ENCODE peak calls at places on chromosomes 4 and X, in seven cellular contexts. A is colonic mucosa; Y is OCI-LY7; Q is endothelial cell of umbilical vein; X is CD4-positive, alpha-beta memory T cell; J is RWPE1; H is upper lobe of left lung. N is an unnamed sample.

GRCh38 chrX:153922932-153923857 is 2.9 kb downstream of the ARHGAP4 start:
- DNase-seq in A (peak), Y (no peak), Q (peak), X (no peak), J (no peak), H (peak), N (peak)

GRCh38 chrX:56853436-56853835 is 124.4 kb downstream of the NBDY start:
- DNase-seq in A (no peak), Y (no peak), Q (no peak), X (no peak), J (no peak), H (no peak), N (no peak)

GRCh38 chr4:14865804-14866203 is 136.5 kb upstream of the CPEB2 start:
- DNase-seq in A (no peak), Y (no peak), Q (no peak), X (no peak), J (no peak), H (no peak), N (no peak)

GRCh38 chr4:186906722-186907121 is 183.1 kb upstream of the FAT1 start:
- DNase-seq in A (no peak), Y (no peak), Q (no peak), X (no peak), J (no peak), H (no peak), N (no peak)

GRCh38 chr4:38243385-38244053 is 283.3 kb downstream of the PTTG2 start:
- DNase-seq in A (no peak), Y (no peak), Q (no peak), X (no peak), J (no peak), H (peak), N (no peak)

GRCh38 chr4:5753766-5754528 is 42.9 kb downstream of the EVC start:
- DNase-seq in A (peak), Y (no peak), Q (peak), X (no peak), J (peak), H (no peak), N (peak)

GRCh38 chrX:38095971-38096529 is 89.7 kb downstream of the SYTL5 start:
- DNase-seq in A (no peak), Y (no peak), Q (peak), X (no peak), J (peak), H (no peak), N (peak)

GRCh38 chrX:104660092-104660491 is 94.1 kb downstream of the IL1RAPL2 start:
- DNase-seq in A (no peak), Y (no peak), Q (no peak), X (no peak), J (peak), H (no peak), N (no peak)

GRCh38 chr4:108322497-108322896 is 153.8 kb upstream of the LEF1 start:
- DNase-seq in A (no peak), Y (no peak), Q (no peak), X (no peak), J (no peak), H (no peak), N (no peak)

GRCh38 chr4:76802546-76803021 is 95.4 kb downstream of the SOWAHB start:
- DNase-seq in A (no peak), Y (no peak), Q (no peak), X (no peak), J (no peak), H (no peak), N (no peak)

GRCh38 chr4:4985844-4986243 is 33.4 kb downstream of the CYTL1 start:
- DNase-seq in A (no peak), Y (peak), Q (no peak), X (no peak), J (no peak), H (no peak), N (peak)

GRCh38 chr4:8577972-8578371 is 2.2 kb upstream of the GPR78 start:
- DNase-seq in A (no peak), Y (no peak), Q (no peak), X (no peak), J (no peak), H (no peak), N (no peak)

GRCh38 chrX:77622233-77622632 is 163.8 kb downstream of the ATRX start:
- DNase-seq in A (no peak), Y (no peak), Q (no peak), X (no peak), J (no peak), H (no peak), N (no peak)
- H3K27ac ChIP-seq in A (no peak), Y (no peak), Q (no peak), X (no peak), J (no peak), H (no peak), N (no peak)

GRCh38 chr4:128308986-128309385 is 21.4 kb upstream of the PGRMC2 start:
- DNase-seq in A (no peak), Y (no peak), Q (no peak), X (no peak), J (no peak), H (no peak), N (no peak)
- H3K27ac ChIP-seq in A (no peak), Y (no peak), Q (no peak), X (no peak), J (no peak), H (no peak), N (no peak)

GRCh38 chrX:46582964-46583363 is 9.4 kb downstream of the CHST7 start:
- DNase-seq in A (no peak), Y (no peak), Q (peak), X (no peak), J (peak), H (no peak), N (no peak)

GRCh38 chrX:46589977-46590723 is 16.6 kb downstream of the CHST7 start:
- DNase-seq in A (no peak), Y (no peak), Q (peak), X (no peak), J (no peak), H (no peak), N (peak)

GRCh38 chrX:46587753-46588171 is 14.2 kb downstream of the CHST7 start:
- DNase-seq in A (no peak), Y (no peak), Q (peak), X (no peak), J (no peak), H (no peak), N (no peak)

GRCh38 chrX:46587158-46587557 is 13.6 kb downstream of the CHST7 start:
- DNase-seq in A (no peak), Y (no peak), Q (peak), X (no peak), J (no peak), H (no peak), N (no peak)

GRCh38 chrX:46588263-46588662 is 14.7 kb downstream of the CHST7 start:
- DNase-seq in A (no peak), Y (peak), Q (peak), X (peak), J (no peak), H (no peak), N (peak)
- H3K27ac ChIP-seq in A (no peak), Y (peak), Q (peak), X (peak), J (peak), H (no peak), N (peak)

GRCh38 chrX:95330292-95330691 is 1354.3 kb upstream of the DIAPH2 start:
- DNase-seq in A (no peak), Y (no peak), Q (no peak), X (no peak), J (no peak), H (no peak), N (no peak)

DNA sequence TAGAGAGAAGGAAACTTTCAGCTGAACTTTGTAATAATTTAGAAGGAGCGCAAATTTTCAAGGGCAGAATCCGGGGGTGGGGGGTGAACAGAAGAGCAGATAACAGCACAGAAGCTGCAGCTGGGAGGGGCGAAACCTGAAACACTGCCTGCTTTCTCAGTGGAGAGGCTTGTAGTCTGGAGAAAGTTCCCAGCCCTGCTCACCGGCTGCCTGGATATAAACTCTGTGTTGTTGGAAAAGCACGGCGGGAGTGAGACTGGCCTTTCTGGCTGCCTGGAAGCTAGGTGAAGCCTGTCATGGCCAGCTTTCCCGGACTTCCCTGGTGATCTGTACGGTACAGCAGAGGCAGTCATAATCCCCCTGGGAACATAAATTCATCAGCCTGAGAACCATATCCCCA is 1352.1 kb upstream of the DIAPH2 start:
- DNase-seq in A (no peak), Y (no peak), Q (no peak), X (no peak), J (no peak), H (no peak), N (no peak)
- H3K27ac ChIP-seq in A (no peak), Y (no peak), Q (no peak), X (no peak), J (no peak), H (no peak), N (no peak)

GRCh38 chr4:27057053-27057452 is 196.4 kb downstream of the STIM2 start:
- DNase-seq in A (peak), Y (no peak), Q (no peak), X (no peak), J (no peak), H (no peak), N (no peak)
- H3K27ac ChIP-seq in A (no peak), Y (no peak), Q (no peak), X (no peak), J (no peak), H (no peak), N (no peak)

GRCh38 chrX:16484338-16484737 is 165.6 kb upstream of the S100G start:
- DNase-seq in A (no peak), Y (no peak), Q (peak), X (peak), J (peak), H (peak), N (peak)
- H3K27ac ChIP-seq in A (no peak), Y (no peak), Q (no peak), X (no peak), J (no peak), H (no peak), N (peak)

GRCh38 chr4:121950212-121950679 is 1.6 kb downstream of the TRPC3 start:
- DNase-seq in A (peak), Y (peak), Q (peak), X (peak), J (peak), H (peak), N (peak)
- H3K27ac ChIP-seq in A (no peak), Y (no peak), Q (no peak), X (no peak), J (no peak), H (no peak), N (no peak)

GRCh38 chr4:24570574-24571236 is 13.6 kb downstream of the DHX15 start:
- DNase-seq in A (no peak), Y (no peak), Q (no peak), X (no peak), J (no peak), H (no peak), N (no peak)

GRCh38 chr4:24570172-24570571 is 14.2 kb downstream of the DHX15 start:
- DNase-seq in A (no peak), Y (no peak), Q (no peak), X (no peak), J (no peak), H (no peak), N (no peak)

GRCh38 chr4:24569662-24570061 is 14.7 kb downstream of the DHX15 start:
- DNase-seq in A (no peak), Y (no peak), Q (no peak), X (no peak), J (no peak), H (no peak), N (no peak)

GRCh38 chr4:24565054-24565453 is 19.3 kb downstream of the DHX15 start:
- DNase-seq in A (no peak), Y (no peak), Q (no peak), X (no peak), J (no peak), H (no peak), N (no peak)

GRCh38 chr4:24568425-24568824 is 15.9 kb downstream of the DHX15 start:
- DNase-seq in A (no peak), Y (no peak), Q (no peak), X (no peak), J (no peak), H (no peak), N (no peak)
- H3K27ac ChIP-seq in A (no peak), Y (no peak), Q (no peak), X (no peak), J (no peak), H (no peak), N (no peak)

N was measured in A549.